ENCODE peak calls at places on chromosome 6, in six cellular contexts. A is HTR-8/SVneo, F is NCI-H524, D is NCI-H1092, H is kidney tubule cell, P is T-helper 1 cell. J is an unnamed sample.

GRCh38 chr6:20952605-20953004 is 418.3 kb downstream of the CDKAL1 start:
- DNase-seq in A (peak), F (no peak), D (no peak), H (peak), P (no peak), J (no peak)

GRCh38 chr6:150599199-150600002 is at the start of gene PLEKHG1:
- DNase-seq in A (peak), F (peak), D (no peak), H (peak), P (peak), J (peak)

GRCh38 chr6:37807656-37808055 is 11.9 kb upstream of the ZFAND3 start:
- DNase-seq in A (no peak), F (peak), D (peak), H (peak), P (no peak), J (no peak)

GRCh38 chr6:166757226-166758135 is 130.4 kb upstream of the RPS6KA2 start:
- DNase-seq in A (no peak), F (peak), D (peak), H (peak), P (no peak), J (no peak)

GRCh38 chr6:11096109-11096508 is 2.5 kb downstream of the SMIM13 start:
- DNase-seq in A (peak), F (peak), D (no peak), H (peak), P (peak), J (no peak)

GRCh38 chr6:118893095-118893881 is 664 bp upstream of the ASF1A start:
- DNase-seq in A (peak), F (peak), D (peak), H (peak), P (peak), J (peak)

GRCh38 chr6:122869437-122870024 is 80.5 kb downstream of the SMPDL3A start:
- DNase-seq in A (peak), F (peak), D (no peak), H (peak), P (peak), J (peak)

GRCh38 chr6:117233146-117233545 is 32.2 kb upstream of the VGLL2 start:
- DNase-seq in A (no peak), F (peak), D (no peak), H (no peak), P (no peak), J (no peak)

GRCh38 chr6:165871571-165871970 is 208.5 kb upstream of the PDE10A start:
- DNase-seq in A (no peak), F (no peak), D (no peak), H (no peak), P (no peak), J (no peak)

GRCh38 chr6:87817226-87817625 is 115.2 kb upstream of the AKIRIN2 start:
- DNase-seq in A (no peak), F (no peak), D (no peak), H (peak), P (no peak), J (no peak)

GRCh38 chr6:152863618-152864326 is 113.2 kb downstream of the VIP start:
- DNase-seq in A (peak), F (peak), D (peak), H (peak), P (peak), J (peak)

GRCh38 chr6:20789162-20789561 is 254.9 kb downstream of the CDKAL1 start:
- DNase-seq in A (no peak), F (peak), D (no peak), H (no peak), P (no peak), J (no peak)

GRCh38 chr6:139373154-139373927 is 1.1 kb downstream of the CITED2 start:
- DNase-seq in A (no peak), F (peak), D (peak), H (peak), P (peak), J (no peak)

GRCh38 chr6:157974341-157974894 is 7.2 kb upstream of the SYNJ2 start:
- DNase-seq in A (peak), F (no peak), D (no peak), H (no peak), P (no peak), J (no peak)

GRCh38 chr6:42450314-42451145 is 1.2 kb downstream of the TRERF1 start:
- DNase-seq in A (no peak), F (peak), D (no peak), H (peak), P (peak), J (no peak)

GRCh38 chr6:53982361-53983050 is 128.7 kb upstream of the MLIP start:
- DNase-seq in A (no peak), F (no peak), D (no peak), H (peak), P (no peak), J (no peak)

GRCh38 chr6:158793432-158793831 is 25.7 kb downstream of the EZR start:
- DNase-seq in A (peak), F (peak), D (no peak), H (peak), P (peak), J (no peak)

GRCh38 chr6:44177691-44178423 is 19.2 kb downstream of the CAPN11 start:
- DNase-seq in A (no peak), F (no peak), D (no peak), H (peak), P (no peak), J (no peak)

GRCh38 chr6:154213782-154214181 is 142.8 kb downstream of the IPCEF1 start:
- DNase-seq in A (no peak), F (no peak), D (no peak), H (no peak), P (no peak), J (no peak)

GRCh38 chr6:1958257-1958656 is 287.1 kb downstream of the GMDS start:
- DNase-seq in A (no peak), F (no peak), D (no peak), H (no peak), P (no peak), J (no peak)

GRCh38 chr6:135397172-135397952 is 100.2 kb downstream of the AHI1 start:
- DNase-seq in A (no peak), F (no peak), D (no peak), H (no peak), P (no peak), J (no peak)

GRCh38 chr6:133099573-133099972 is 141.6 kb upstream of the EYA4 start:
- DNase-seq in A (peak), F (no peak), D (no peak), H (peak), P (no peak), J (no peak)

J was measured in frontal cortex.